ENCODE peak calls at places on chromosomes 13 and 19, in eight cellular contexts. P is foreskin fibroblast, R is transverse colon, K is brain microvascular endothelial cell, I is ascending aorta, F is Peyer's patch, C is endothelial cell of umbilical vein, W is HFF-Myc. S is an unnamed sample.

GRCh38 chr19:49389406-49389805 is 1.4 kb downstream of the KASH5 start:
- DNase-seq in P (no peak), R (no peak), K (no peak), I (no peak), F (no peak), C (no peak), W (no peak), S (no peak)

GRCh38 chr13:38564751-38565150 is 122.1 kb upstream of the FREM2 start:
- DNase-seq in P (no peak), R (no peak), K (no peak), I (no peak), F (no peak), C (no peak), W (no peak), S (no peak)

GRCh38 chr19:11663162-11663561 is 65.9 kb downstream of the ZNF627 start:
- DNase-seq in P (no peak), R (no peak), K (no peak), I (no peak), F (no peak), C (no peak), W (no peak), S (peak; percentile 45)

GRCh38 chr13:50460366-50460765 is 383.1 kb downstream of the DLEU7 start:
- DNase-seq in P (no peak), R (no peak), K (no peak), I (no peak), F (no peak), C (no peak), W (no peak), S (peak; percentile 24)

GRCh38 chr19:11377756-11378155 is 3.3 kb downstream of the SWSAP1 start:
- DNase-seq in P (peak; percentile 26), R (no peak), K (no peak), I (no peak), F (no peak), C (no peak), W (no peak), S (no peak)

GRCh38 chr13:81171065-81171647 is 830.2 kb upstream of the SPRY2 start:
- DNase-seq in P (no peak), R (no peak), K (no peak), I (no peak), F (no peak), C (peak; percentile 32), W (no peak), S (no peak)

GRCh38 chr19:33204136-33204973 is 10.2 kb downstream of the LRP3 start:
- DNase-seq in P (no peak), R (no peak), K (no peak), I (no peak), F (no peak), C (no peak), W (no peak), S (no peak)

GRCh38 chr19:732325-733069 is 18.4 kb upstream of the MISP start:
- DNase-seq in P (no peak), R (no peak), K (no peak), I (no peak), F (no peak), C (no peak), W (no peak), S (no peak)

GRCh38 chr19:28377077-28377476 is 835.9 kb downstream of the UQCRFS1 start:
- DNase-seq in P (no peak), R (no peak), K (no peak), I (no peak), F (no peak), C (no peak), W (no peak), S (no peak)

GRCh38 chr13:40598599-40598998 is 67.8 kb downstream of the FOXO1 start:
- DNase-seq in P (no peak), R (no peak), K (no peak), I (no peak), F (no peak), C (no peak), W (no peak), S (no peak)

GRCh38 chr13:40599722-40600121 is 66.7 kb downstream of the FOXO1 start:
- DNase-seq in P (no peak), R (no peak), K (no peak), I (no peak), F (no peak), C (no peak), W (no peak), S (no peak)

GRCh38 chr13:40599146-40599545 is 67.3 kb downstream of the FOXO1 start:
- DNase-seq in P (no peak), R (no peak), K (no peak), I (no peak), F (no peak), C (no peak), W (no peak), S (no peak)

GRCh38 chr13:40596484-40596883 is 70.0 kb downstream of the FOXO1 start:
- DNase-seq in P (no peak), R (no peak), K (no peak), I (no peak), F (no peak), C (no peak), W (no peak), S (no peak)

GRCh38 chr13:40597735-40598365 is 68.6 kb downstream of the FOXO1 start:
- DNase-seq in P (no peak), R (no peak), K (no peak), I (no peak), F (no peak), C (no peak), W (no peak), S (no peak)
- H3K4me3 ChIP-seq in P (no peak overlapping the region), R (no peak overlapping the region), K (no peak overlapping the region), I (peak overlapping the region; percentile 6), F (no peak overlapping the region), C (no peak overlapping the region), W (no peak overlapping the region), S (no peak overlapping the region)

DNA sequence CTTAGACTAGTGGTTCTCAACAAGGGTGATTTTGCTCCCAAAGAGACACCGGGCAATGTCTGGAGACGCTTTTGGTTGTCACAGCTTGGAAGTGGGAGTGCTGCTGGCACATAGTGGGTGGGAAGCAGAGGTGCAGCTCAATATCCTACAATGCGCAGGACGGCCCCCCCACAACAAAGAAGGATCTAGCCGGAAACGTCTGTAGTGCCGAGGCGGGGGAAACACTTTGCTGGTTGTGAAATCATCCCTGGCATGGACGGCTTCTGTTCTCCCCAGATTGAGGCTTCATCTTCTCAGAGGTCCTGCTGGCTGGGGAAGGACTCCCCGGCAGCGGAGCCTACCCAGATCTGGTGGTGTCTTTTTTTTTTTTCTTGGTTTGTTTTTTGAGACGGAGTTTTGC is 13.4 kb upstream of the SYT5 start:
- DNase-seq in P (no peak), R (no peak), K (no peak), I (no peak), F (no peak), C (no peak), W (no peak), S (no peak)
- TF ChIP-seq CTCF in P (no peak), R (no peak), K (no peak), I (no peak), F (no peak), C (no peak), W (no peak), S (no peak)

GRCh38 chr19:52140077-52140710 is 456 bp upstream of the ZNF616 start:
- DNase-seq in P (no peak), R (no peak), K (no peak), I (no peak), F (no peak), C (no peak), W (no peak), S (no peak)
- H3K4me3 ChIP-seq in P (peak overlapping the region; percentile 69), R (peak overlapping the region; percentile 79), K (peak overlapping the region; percentile 26), I (peak overlapping the region; percentile 97), F (peak overlapping the region; percentile 76), C (peak overlapping the region; percentile 51), W (peak overlapping the region; percentile 95), S (peak overlapping the region; percentile 28)

DNA sequence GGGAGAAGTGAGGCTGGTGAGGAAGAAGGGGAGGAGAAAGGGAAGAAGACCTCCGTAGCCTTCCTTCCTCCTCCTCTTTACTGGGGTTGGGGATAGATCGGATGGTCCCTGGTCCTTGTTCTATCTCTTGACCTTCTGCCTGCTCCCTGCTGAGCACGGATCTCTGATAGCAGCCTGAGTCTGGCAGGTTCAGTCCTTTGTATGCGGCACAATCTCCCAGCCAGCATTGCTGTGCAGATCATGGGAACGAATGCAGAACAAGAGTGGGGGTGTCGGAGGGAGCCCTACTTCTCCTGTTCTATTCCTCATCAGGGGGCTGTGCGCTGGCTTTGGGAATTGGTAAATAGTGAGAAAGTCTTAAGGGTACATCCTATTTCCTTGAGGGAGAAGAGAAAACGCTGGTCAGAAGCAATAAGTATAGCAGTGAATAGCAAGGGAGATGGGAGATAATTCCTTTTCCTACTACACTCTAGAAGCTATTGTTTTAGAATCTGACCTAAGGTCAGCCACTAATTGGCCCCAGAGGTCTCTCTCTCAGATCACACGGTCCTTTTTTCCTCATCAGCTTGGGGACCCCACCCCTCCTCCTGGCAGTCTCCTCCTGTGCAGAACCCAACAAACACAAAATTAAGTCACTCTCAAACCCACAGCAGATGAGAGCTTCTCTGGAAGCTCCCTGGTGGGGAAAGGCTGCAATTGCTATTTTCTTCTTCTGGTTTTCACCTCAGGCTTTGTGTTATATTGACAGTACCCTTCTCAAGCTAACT is 41.0 kb downstream of the KL start:
- DNase-seq in P (no peak), R (no peak), K (peak; percentile 23), I (no peak), F (no peak), C (peak; percentile 45), W (no peak), S (peak; percentile 28)
- TF ChIP-seq CTCF in P (peak; percentile 45), R (peak; percentile 14), K (peak; percentile 71), I (no peak), F (peak; percentile 28), C (peak; percentile 48), W (peak; percentile 47), S (peak; percentile 57)

GRCh38 chr19:6767081-6767356 is 216 bp downstream of the SH2D3A start:
- DNase-seq in P (no peak), R (no peak), K (no peak), I (no peak), F (no peak), C (no peak), W (no peak), S (no peak)

GRCh38 chr19:6767357-6768235 is at the start of gene SH2D3A:
- DNase-seq in P (peak; percentile 5), R (peak; percentile 98), K (peak; percentile 28), I (peak; percentile 78), F (peak; percentile 97), C (peak; percentile 37), W (no peak), S (peak; percentile 37)

GRCh38 chr19:6769006-6769637 is 1.9 kb upstream of the SH2D3A start:
- DNase-seq in P (no peak), R (no peak), K (no peak), I (no peak), F (no peak), C (no peak), W (no peak), S (peak; percentile 42)

GRCh38 chr19:6766357-6767080 is 716 bp downstream of the SH2D3A start:
- DNase-seq in P (no peak), R (no peak), K (no peak), I (no peak), F (peak; percentile 63), C (no peak), W (no peak), S (no peak)

GRCh38 chr19:6768236-6768785 is 1.1 kb upstream of the SH2D3A start:
- DNase-seq in P (no peak), R (no peak), K (no peak), I (no peak), F (no peak), C (no peak), W (no peak), S (no peak)
- H3K4me3 ChIP-seq in P (no peak overlapping the region), R (peak overlapping the region; percentile 61), K (no peak overlapping the region), I (no peak overlapping the region), F (peak overlapping the region; percentile 44), C (no peak overlapping the region), W (no peak overlapping the region), S (no peak overlapping the region)

GRCh38 chr19:44782729-44783128 is 5.0 kb downstream of the CBLC start:
- DNase-seq in P (no peak), R (no peak), K (no peak), I (no peak), F (no peak), C (no peak), W (no peak), S (no peak)
- TF ChIP-seq CTCF in P (no peak), R (no peak), K (peak; percentile 18), I (no peak), F (no peak), C (no peak), W (no peak), S (peak; percentile 9)